ENCODE peak calls at places on chromosomes 16 and 17, in six cellular contexts. H is EH, U is A172, O is HEK293T, X is NCI-H2107, M is NCI-H1436. P is an unnamed sample.

GRCh38 chr17:34579979-34580684 is 750 bp downstream of the TMEM132E start:
- DNase-seq in H (peak; percentile 11), U (no peak), O (peak; percentile 14), X (no peak), M (no peak), P (peak; percentile 32)

GRCh38 chr17:19310151-19310550 is 52.4 kb downstream of the B9D1 start:
- DNase-seq in H (no peak), U (no peak), O (no peak), X (no peak), M (no peak), P (no peak)

GRCh38 chr17:17849863-17850373 is 13.1 kb upstream of the SREBF1 start:
- DNase-seq in H (peak; percentile 70), U (peak; percentile 93), O (peak; percentile 70), X (peak; percentile 58), M (peak; percentile 67), P (peak; percentile 31)

GRCh38 chr17:73983623-73984410 is 219.7 kb upstream of the RPL38 start:
- DNase-seq in H (no peak), U (no peak), O (no peak), X (no peak), M (no peak), P (no peak)

GRCh38 chr17:33014751-33015150 is 23.1 kb downstream of the SPACA3 start:
- DNase-seq in H (no peak), U (no peak), O (no peak), X (no peak), M (no peak), P (no peak)

GRCh38 chr17:59361386-59361785 is 29.9 kb downstream of the YPEL2 start:
- DNase-seq in H (peak; percentile 99), U (peak; percentile 55), O (no peak), X (no peak), M (no peak), P (peak; percentile 48)

GRCh38 chr17:75352079-75352569 is 53.4 kb downstream of the GRB2 start:
- DNase-seq in H (no peak), U (no peak), O (peak; percentile 42), X (no peak), M (no peak), P (peak; percentile 83)

GRCh38 chr17:49132699-49133364 is at the start of gene B4GALNT2:
- DNase-seq in H (peak; percentile 28), U (no peak), O (no peak), X (no peak), M (no peak), P (peak; percentile 65)

GRCh38 chr17:1720856-1721386 is 3.6 kb upstream of the WDR81 start:
- DNase-seq in H (peak; percentile 59), U (peak; percentile 63), O (peak; percentile 48), X (no peak), M (no peak), P (peak; percentile 39)

GRCh38 chr16:48125888-48126287 is 29.9 kb downstream of the ABCC12 start:
- DNase-seq in H (peak; percentile 49), U (peak; percentile 36), O (no peak), X (no peak), M (no peak), P (no peak)

GRCh38 chr17:1173456-1174370 is 6.1 kb downstream of the ABR start:
- DNase-seq in H (no peak), U (no peak), O (no peak), X (no peak), M (no peak), P (no peak)

GRCh38 chr17:62821213-62822079 is 13.3 kb upstream of the MARCHF10 start:
- DNase-seq in H (no peak), U (no peak), O (no peak), X (no peak), M (no peak), P (no peak)

GRCh38 chr16:85393674-85394510 is 219.2 kb upstream of the GSE1 start:
- DNase-seq in H (peak; percentile 52), U (no peak), O (peak; percentile 89), X (no peak), M (peak; percentile 69), P (no peak)

GRCh38 chr16:876523-877241 is 76.1 kb upstream of the GNG13 start:
- DNase-seq in H (no peak), U (no peak), O (no peak), X (no peak), M (no peak), P (no peak)

GRCh38 chr17:32350662-32351418 is 883 bp downstream of the ZNF207 start:
- DNase-seq in H (peak; percentile 75), U (peak; percentile 67), O (no peak), X (no peak), M (peak; percentile 32), P (peak; percentile 63)

GRCh38 chr17:67500261-67500660 is 123.2 kb downstream of the PITPNC1 start:
- DNase-seq in H (peak; percentile 34), U (no peak), O (no peak), X (no peak), M (no peak), P (no peak)

GRCh38 chr17:67421869-67422273 is 44.8 kb downstream of the PITPNC1 start:
- DNase-seq in H (peak; percentile 85), U (peak; percentile 100), O (no peak), X (no peak), M (no peak), P (peak; percentile 99)

GRCh38 chr16:30185683-30186421 is 2.5 kb downstream of the CORO1A start:
- DNase-seq in H (no peak), U (no peak), O (no peak), X (no peak), M (no peak), P (no peak)

GRCh38 chr16:15440852-15441251 is 6.5 kb downstream of the BMERB1 start:
- DNase-seq in H (peak; percentile 79), U (peak; percentile 58), O (no peak), X (no peak), M (no peak), P (peak; percentile 57)

GRCh38 chr16:84467256-84467655 is 37.2 kb downstream of the MEAK7 start:
- DNase-seq in H (no peak), U (no peak), O (no peak), X (no peak), M (no peak), P (no peak)

GRCh38 chr17:82320956-82321927 is 3.8 kb upstream of the CD7 start:
- DNase-seq in H (no peak), U (no peak), O (peak; percentile 78), X (no peak), M (no peak), P (no peak)

GRCh38 chr16:89241187-89242003 is 23.9 kb downstream of the ZNF778 start:
- DNase-seq in H (peak; percentile 82), U (peak; percentile 71), O (peak; percentile 73), X (peak; percentile 4), M (peak; percentile 67), P (peak; percentile 78)

GRCh38 chr17:47649972-47650524 is 329 bp downstream of the KPNB1 start:
- DNase-seq in H (no peak), U (peak; percentile 46), O (no peak), X (no peak), M (peak; percentile 66), P (no peak)

GRCh38 chr16:72549878-72550277 is 377.9 kb upstream of the PMFBP1 start:
- DNase-seq in H (no peak), U (no peak), O (no peak), X (no peak), M (no peak), P (no peak)

GRCh38 chr16:12271006-12271405 is 294.5 kb downstream of the SNX29 start:
- DNase-seq in H (peak; percentile 54), U (peak; percentile 40), O (peak; percentile 75), X (no peak), M (peak; percentile 41), P (peak; percentile 66)

GRCh38 chr17:54439816-54440215 is 460.8 kb upstream of the TOM1L1 start:
- DNase-seq in H (no peak), U (no peak), O (no peak), X (no peak), M (no peak), P (no peak)

GRCh38 chr16:23302045-23302956 is at the start of gene SCNN1B:
- DNase-seq in H (no peak), U (no peak), O (peak; percentile 39), X (no peak), M (no peak), P (peak; percentile 12)

GRCh38 chr17:32192379-32192778 is 50.1 kb downstream of the RHOT1 start:
- DNase-seq in H (peak; percentile 70), U (peak; percentile 48), O (no peak), X (no peak), M (no peak), P (no peak)

GRCh38 chr16:10419701-10420100 is 33.8 kb downstream of the ATF7IP2 start:
- DNase-seq in H (no peak), U (no peak), O (no peak), X (no peak), M (no peak), P (no peak)

GRCh38 chr16:927931-928330 is 42.9 kb downstream of the LMF1 start:
- DNase-seq in H (no peak), U (no peak), O (no peak), X (no peak), M (no peak), P (no peak)